ENCODE peak calls at places on chromosomes 4 and X, in four cellular contexts. One of them, this sample, is unnamed.

GRCh38 chr4:31592293-31592692 is 872.1 kb downstream of the PCDH7 start:
- DNase-seq in mesendoderm: no peak
- DNase-seq in IMR-90: no peak
- DNase-seq in H1: no peak
- DNase-seq in this sample: no peak

GRCh38 chr4:26320159-26320452 is 708 bp upstream of the RBPJ start:
- DNase-seq in IMR-90: peak
- DNase-seq in H1: no peak
- DNase-seq in mesendoderm: peak
- DNase-seq in this sample: no peak

GRCh38 chr4:5998333-5998936 is 19.8 kb downstream of the C4orf50 start:
- DNase-seq in mesendoderm: peak
- DNase-seq in H1: peak
- DNase-seq in IMR-90: peak
- DNase-seq in this sample: peak

GRCh38 chr4:138204507-138204906 is 37.6 kb downstream of the SLC7A11 start:
- DNase-seq in IMR-90: no peak
- DNase-seq in H1: no peak
- DNase-seq in mesendoderm: no peak
- DNase-seq in this sample: no peak

GRCh38 chrX:123884809-123885408 is 25.1 kb downstream of the XIAP start:
- DNase-seq in IMR-90: peak
- DNase-seq in mesendoderm: peak
- DNase-seq in H1: no peak
- DNase-seq in this sample: no peak

GRCh38 chrX:10282490-10282889 is 125.7 kb downstream of the CLCN4 start:
- DNase-seq in IMR-90: no peak
- DNase-seq in mesendoderm: peak
- DNase-seq in H1: no peak
- DNase-seq in this sample: peak

GRCh38 chr4:80568891-80569290 is 233.4 kb downstream of the CFAP299 start:
- DNase-seq in mesendoderm: peak
- DNase-seq in H1: no peak
- DNase-seq in IMR-90: no peak
- DNase-seq in this sample: no peak

GRCh38 chr4:98166025-98166730 is 22.9 kb upstream of the STPG2 start:
- DNase-seq in IMR-90: peak
- DNase-seq in H1: no peak
- DNase-seq in mesendoderm: no peak
- DNase-seq in this sample: no peak

GRCh38 chr4:26457412-26457811 is 32.9 kb downstream of the CCKAR start:
- DNase-seq in H1: no peak
- DNase-seq in IMR-90: no peak
- DNase-seq in mesendoderm: no peak
- DNase-seq in this sample: no peak

GRCh38 chr4:5660185-5660584 is 48.2 kb downstream of the EVC2 start:
- DNase-seq in mesendoderm: no peak
- DNase-seq in IMR-90: peak
- DNase-seq in H1: no peak
- DNase-seq in this sample: no peak

GRCh38 chr4:187993827-187994226 is 1.7 kb upstream of the ZFP42 start:
- DNase-seq in mesendoderm: peak
- DNase-seq in H1: no peak
- DNase-seq in IMR-90: peak
- DNase-seq in this sample: peak

GRCh38 chr4:110950721-110951120 is 327.8 kb upstream of the PITX2 start:
- DNase-seq in mesendoderm: no peak
- DNase-seq in H1: no peak
- DNase-seq in IMR-90: no peak
- DNase-seq in this sample: no peak

GRCh38 chr4:45345551-45345950 is 619.2 kb upstream of the GNPDA2 start:
- DNase-seq in IMR-90: no peak
- DNase-seq in mesendoderm: no peak
- DNase-seq in H1: no peak
- DNase-seq in this sample: no peak

GRCh38 chr4:54709281-54709854 is 51.6 kb downstream of the KIT start:
- DNase-seq in IMR-90: peak
- DNase-seq in mesendoderm: no peak
- DNase-seq in H1: no peak
- DNase-seq in this sample: no peak

GRCh38 chrX:97481228-97481627 is 597.5 kb downstream of the RPA4 start:
- DNase-seq in IMR-90: no peak
- DNase-seq in H1: no peak
- DNase-seq in mesendoderm: peak
- DNase-seq in this sample: no peak

GRCh38 chr4:188986271-188986689 is 847.0 kb downstream of the TRIML1 start:
- DNase-seq in H1: no peak
- DNase-seq in IMR-90: peak
- DNase-seq in mesendoderm: no peak
- DNase-seq in this sample: no peak

GRCh38 chr4:186792994-186793393 is 69.3 kb upstream of the FAT1 start:
- DNase-seq in IMR-90: peak
- DNase-seq in mesendoderm: no peak
- DNase-seq in H1: no peak
- DNase-seq in this sample: no peak

GRCh38 chrX:153741446-153741845 is 16.8 kb downstream of the ABCD1 start:
- DNase-seq in H1: no peak
- DNase-seq in IMR-90: no peak
- DNase-seq in mesendoderm: no peak
- DNase-seq in this sample: no peak

GRCh38 chr4:104616401-104616820 is 121.7 kb upstream of the CXXC4 start:
- DNase-seq in mesendoderm: no peak
- DNase-seq in H1: no peak
- DNase-seq in IMR-90: no peak
- DNase-seq in this sample: no peak

GRCh38 chrX:91434351-91435168 is at the start of gene PABPC5:
- DNase-seq in IMR-90: peak
- DNase-seq in mesendoderm: peak
- DNase-seq in H1: peak
- DNase-seq in this sample: peak

GRCh38 chr4:93842512-93843252 is 14.1 kb downstream of the ATOH1 start:
- DNase-seq in IMR-90: no peak
- DNase-seq in mesendoderm: no peak
- DNase-seq in H1: no peak
- DNase-seq in this sample: no peak
- H4K5ac ChIP-seq in IMR-90: no peak
- H4K5ac ChIP-seq in mesendoderm: no peak
- H4K5ac ChIP-seq in H1: no peak
- H4K5ac ChIP-seq in this sample: no peak

GRCh38 chr4:76982638-76983579 is 33.4 kb downstream of the SEPTIN11 start:
- DNase-seq in mesendoderm: no peak
- DNase-seq in H1: no peak
- DNase-seq in IMR-90: peak
- DNase-seq in this sample: no peak

GRCh38 chr4:76981649-76982048 is 32.1 kb downstream of the SEPTIN11 start:
- DNase-seq in H1: no peak
- DNase-seq in mesendoderm: no peak
- DNase-seq in IMR-90: peak
- DNase-seq in this sample: no peak

GRCh38 chr4:76987153-76987562 is 37.6 kb downstream of the SEPTIN11 start:
- DNase-seq in H1: no peak
- DNase-seq in mesendoderm: peak
- DNase-seq in IMR-90: peak
- DNase-seq in this sample: no peak

GRCh38 chr4:76984788-76985211 is 35.2 kb downstream of the SEPTIN11 start:
- DNase-seq in H1: no peak
- DNase-seq in IMR-90: peak
- DNase-seq in mesendoderm: peak
- DNase-seq in this sample: no peak

GRCh38 chr4:76984127-76984526 is 34.6 kb downstream of the SEPTIN11 start:
- DNase-seq in H1: no peak
- DNase-seq in IMR-90: peak
- DNase-seq in mesendoderm: peak
- DNase-seq in this sample: no peak
- H3K9ac ChIP-seq in H1: no peak
- H3K9ac ChIP-seq in IMR-90: peak
- H3K9ac ChIP-seq in mesendoderm: no peak
- H3K9ac ChIP-seq in this sample: no peak

DNA sequence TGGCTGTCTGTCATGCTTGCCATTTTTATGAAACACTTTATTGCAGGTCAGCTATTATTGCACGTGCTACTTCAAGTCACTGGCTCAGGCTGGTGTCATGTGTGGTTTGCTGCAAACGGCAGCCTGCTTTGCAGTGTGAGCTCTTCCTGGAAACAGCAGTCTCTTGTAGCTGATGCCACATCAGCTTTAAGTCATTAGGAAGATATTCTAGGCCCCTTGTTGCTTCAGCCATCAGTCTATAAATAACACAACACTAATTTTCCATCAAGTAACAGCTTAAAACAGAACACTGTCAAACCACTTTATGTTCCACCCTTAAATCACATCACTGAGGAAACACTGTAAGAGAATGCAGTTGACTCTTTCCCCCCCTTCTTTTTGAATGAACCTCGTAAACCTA is 93.8 kb downstream of the GATB start:
- DNase-seq in H1: no peak
- DNase-seq in IMR-90: peak
- DNase-seq in mesendoderm: no peak
- DNase-seq in this sample: no peak
- H4K5ac ChIP-seq in H1: no peak
- H4K5ac ChIP-seq in IMR-90: no peak
- H4K5ac ChIP-seq in mesendoderm: no peak
- H4K5ac ChIP-seq in this sample: no peak

DNA sequence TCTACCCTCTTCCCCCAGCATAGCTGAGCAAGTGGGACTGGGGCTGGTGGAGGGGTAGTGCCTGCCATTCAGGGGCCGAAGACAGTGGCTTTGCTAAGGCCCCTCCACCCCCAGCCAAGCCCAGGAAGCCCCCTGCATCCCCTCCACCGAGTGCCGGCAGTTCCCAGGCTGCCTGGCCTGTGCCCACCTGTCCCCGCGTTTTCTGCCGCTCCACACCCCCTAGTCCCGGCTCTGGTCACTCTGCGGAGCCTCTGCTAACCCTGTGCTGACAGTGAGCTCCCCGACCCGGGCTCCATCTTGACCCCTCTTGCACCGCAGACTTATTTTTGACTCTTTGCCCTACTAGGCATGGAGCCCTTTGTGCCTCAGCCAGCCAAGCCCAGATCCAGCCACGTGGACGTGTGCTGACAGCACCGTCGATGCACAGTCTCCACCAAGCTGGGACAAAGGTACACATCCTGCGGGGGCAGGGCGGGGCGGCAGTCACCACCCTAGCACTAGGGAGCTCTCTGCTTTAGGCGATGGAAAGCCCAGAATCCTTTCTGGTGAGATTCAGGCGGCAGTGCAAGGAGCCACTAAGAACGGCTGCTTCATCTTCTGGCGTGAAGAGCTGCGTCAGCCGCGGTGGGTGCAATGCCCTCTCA is 96.6 kb downstream of the PHKA2 start:
- DNase-seq in H1: no peak
- DNase-seq in mesendoderm: peak
- DNase-seq in IMR-90: no peak
- DNase-seq in this sample: no peak
- H3K9ac ChIP-seq in H1: no peak
- H3K9ac ChIP-seq in mesendoderm: no peak
- H3K9ac ChIP-seq in IMR-90: no peak
- H3K9ac ChIP-seq in this sample: no peak

This sample was measured in H9.